ENCODE peak calls at places on chromosomes 6 and 20, in four cellular contexts. V is astrocyte, U is GM12878, N is H1. A is an unnamed sample.

GRCh38 chr20:53387983-53388675 is 205.5 kb downstream of the ZNF217 start:
- DNase-seq in V (no peak), U (no peak), N (no peak), A (peak)

GRCh38 chr20:62621251-62622110 is 20.8 kb upstream of the SLCO4A1 start:
- DNase-seq in V (no peak), U (no peak), N (no peak), A (no peak)

GRCh38 chr6:76852776-76853175 is 610.5 kb downstream of the HTR1B start:
- DNase-seq in V (peak), U (no peak), N (no peak), A (no peak)

GRCh38 chr6:9397981-9398559 is 962.7 kb upstream of the SLC35B3 start:
- DNase-seq in V (no peak), U (no peak), N (no peak), A (no peak)

GRCh38 chr6:139156102-139156501 is 21.2 kb downstream of the HECA start:
- DNase-seq in V (no peak), U (no peak), N (no peak), A (no peak)

GRCh38 chr20:24747015-24747712 is 201.9 kb upstream of the CST7 start:
- DNase-seq in V (no peak), U (no peak), N (no peak), A (peak)

GRCh38 chr6:14144678-14145113 is 27.1 kb downstream of the CD83 start:
- DNase-seq in V (peak), U (peak), N (peak), A (peak)

GRCh38 chr20:1484438-1485120 is 6.6 kb downstream of the SIRPB2 start:
- DNase-seq in V (no peak), U (no peak), N (no peak), A (no peak)

GRCh38 chr6:49550413-49551125 is at the start of gene C6orf141:
- DNase-seq in V (peak), U (no peak), N (peak), A (no peak)

GRCh38 chr6:129345890-129346289 is 364.1 kb downstream of the ARHGAP18 start:
- DNase-seq in V (peak), U (no peak), N (no peak), A (no peak)

GRCh38 chr6:84926171-84926570 is 161.8 kb upstream of the TBX18 start:
- DNase-seq in V (no peak), U (no peak), N (no peak), A (no peak)

GRCh38 chr20:51373713-51374481 is 168.6 kb downstream of the NFATC2 start:
- DNase-seq in V (peak), U (no peak), N (no peak), A (no peak)

GRCh38 chr20:16404171-16404570 is 169.1 kb downstream of the KIF16B start:
- DNase-seq in V (no peak), U (no peak), N (no peak), A (no peak)
- TF ChIP-seq CTCF in V (no peak), U (no peak), N (peak), A (no peak)

GRCh38 chr20:9051508-9051907 is 17.4 kb upstream of the PLCB4 start:
- DNase-seq in V (peak), U (no peak), N (no peak), A (no peak)

GRCh38 chr20:9052136-9052535 is 16.8 kb upstream of the PLCB4 start:
- DNase-seq in V (no peak), U (no peak), N (no peak), A (no peak)

GRCh38 chr20:9053108-9053507 is 15.8 kb upstream of the PLCB4 start:
- DNase-seq in V (no peak), U (no peak), N (no peak), A (peak)

GRCh38 chr20:9059931-9060330 is 9.0 kb upstream of the PLCB4 start:
- DNase-seq in V (peak), U (no peak), N (no peak), A (no peak)

DNA sequence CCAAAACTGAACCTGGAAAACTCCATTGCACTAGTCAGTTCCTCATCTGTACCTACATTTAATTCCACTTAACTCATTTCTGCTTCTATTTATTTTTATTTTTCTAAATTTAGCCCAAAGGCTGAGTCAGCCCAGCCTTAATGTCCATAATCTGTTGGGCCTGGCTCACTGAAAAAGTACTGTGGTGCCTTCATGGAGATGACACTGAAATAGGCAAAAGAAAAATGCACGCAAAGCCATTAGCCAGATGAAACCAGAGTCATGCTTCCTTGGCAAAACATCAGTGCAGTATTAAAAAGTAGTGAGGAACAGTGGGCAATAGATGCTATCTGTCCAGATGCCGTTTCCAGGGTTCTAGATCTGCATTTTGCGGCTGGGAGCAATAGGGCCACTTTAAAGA is 14.7 kb upstream of the PLCB4 start:
- DNase-seq in V (peak), U (no peak), N (no peak), A (no peak)
- H2AFZ ChIP-seq in V (peak), U (no peak), N (no peak), A (no peak)

GRCh38 chr6:16285467-16286150 is 47.2 kb downstream of the GMPR start:
- DNase-seq in V (no peak), U (no peak), N (no peak), A (no peak)

GRCh38 chr6:16282370-16282769 is 44.0 kb downstream of the GMPR start:
- DNase-seq in V (no peak), U (no peak), N (no peak), A (no peak)

GRCh38 chr6:16288163-16288562 is 49.8 kb downstream of the GMPR start:
- DNase-seq in V (no peak), U (no peak), N (no peak), A (no peak)

GRCh38 chr6:16284472-16284871 is 46.1 kb downstream of the GMPR start:
- DNase-seq in V (no peak), U (no peak), N (no peak), A (no peak)

DNA sequence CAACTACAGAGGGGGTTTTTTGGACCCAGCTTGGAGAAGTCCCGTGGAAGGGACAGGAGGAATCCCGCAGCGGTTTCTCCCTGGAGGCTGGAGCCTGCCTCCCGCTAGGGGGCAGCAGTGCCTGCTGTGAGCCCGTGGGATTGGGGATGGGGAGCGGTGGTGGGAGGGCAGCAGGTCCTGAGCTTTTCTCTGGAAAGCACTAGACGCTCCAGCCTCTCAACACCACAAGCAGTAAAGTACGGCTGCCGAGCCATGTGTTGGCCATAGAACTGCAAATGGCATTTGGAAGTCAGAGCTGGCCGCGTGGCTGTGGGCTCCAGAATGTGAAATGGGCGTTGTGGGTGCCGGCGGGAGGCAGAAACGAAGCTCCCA is 47.8 kb downstream of the GMPR start:
- DNase-seq in V (no peak), U (no peak), N (peak), A (no peak)
- TF ChIP-seq CTCF in V (peak), U (peak), N (peak), A (peak)

GRCh38 chr6:31144296-31144969 is 5.6 kb upstream of the PSORS1C2 start:
- DNase-seq in V (no peak), U (no peak), N (no peak), A (no peak)

GRCh38 chr6:31144970-31145340 is 6.1 kb upstream of the PSORS1C2 start:
- DNase-seq in V (no peak), U (no peak), N (no peak), A (no peak)

GRCh38 chr6:31145386-31145785 is 6.5 kb upstream of the PSORS1C2 start:
- DNase-seq in V (no peak), U (no peak), N (no peak), A (no peak)

GRCh38 chr6:31142356-31142755 is 3.5 kb upstream of the PSORS1C2 start:
- DNase-seq in V (no peak), U (no peak), N (no peak), A (no peak)

DNA sequence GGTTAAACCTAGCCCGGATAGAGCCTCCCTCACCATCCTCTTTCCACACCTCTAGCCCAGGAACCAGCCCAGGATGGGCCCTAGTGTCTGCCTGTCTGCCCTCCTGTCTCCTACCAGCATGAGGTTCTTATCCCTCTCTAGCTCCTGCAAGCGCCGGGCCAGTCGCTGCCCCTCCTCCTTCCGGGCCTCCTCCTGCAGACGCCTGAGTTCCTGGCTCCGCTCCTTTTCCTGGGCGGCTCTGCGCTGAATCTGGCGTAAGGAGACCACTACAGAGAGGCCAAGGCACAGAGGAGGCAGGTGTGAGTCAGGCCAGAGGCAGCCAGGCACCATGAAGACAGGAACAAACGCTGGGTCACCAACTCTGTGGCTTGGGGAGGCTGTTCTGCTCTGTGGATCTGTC is 4.3 kb upstream of the PSORS1C2 start:
- DNase-seq in V (peak), U (no peak), N (no peak), A (no peak)
- H2AFZ ChIP-seq in V (peak), U (no peak), N (no peak), A (no peak)

DNA sequence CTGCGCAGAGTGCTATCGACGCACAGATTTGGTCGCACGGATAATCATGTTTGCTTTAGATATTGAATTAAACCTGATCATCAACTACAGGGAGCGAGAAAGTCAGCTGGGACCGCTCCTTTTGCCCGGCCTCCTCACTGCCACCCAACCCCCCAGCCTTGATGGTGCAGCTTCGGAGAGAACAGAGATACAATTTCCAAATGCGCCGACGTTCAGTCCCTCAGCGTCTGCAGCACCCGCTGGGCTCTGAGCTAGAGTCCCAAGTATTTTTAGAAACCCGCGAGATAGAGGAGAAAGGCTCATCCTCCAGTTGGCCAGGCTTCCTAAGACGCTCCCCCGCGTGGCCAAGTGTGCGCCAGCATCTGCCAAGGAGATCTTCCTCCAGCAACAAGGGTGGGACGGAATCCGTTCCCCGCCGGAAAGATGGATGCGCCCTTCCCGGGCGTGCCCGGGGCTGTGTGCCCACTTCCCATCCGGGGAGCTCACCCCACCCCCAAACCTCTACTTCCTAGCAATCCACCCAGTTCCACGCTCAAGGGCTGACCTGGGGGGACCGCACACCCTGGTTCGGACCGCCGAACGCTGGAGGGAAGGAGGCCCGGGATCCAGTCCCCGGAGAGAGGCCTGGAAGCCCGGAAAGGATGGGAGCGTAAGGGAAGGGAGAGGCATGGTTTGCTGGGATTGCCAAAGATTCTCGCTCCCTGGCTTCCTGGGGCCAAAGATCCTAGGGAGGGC is 4.1 kb downstream of the NKX2-2 start:
- DNase-seq in V (peak), U (no peak), N (peak), A (no peak)
- TF ChIP-seq CTCF in V (no peak), U (no peak), N (no peak), A (no peak)

GRCh38 chr6:32056254-32056653 is 18.0 kb downstream of the CYP21A2 start:
- DNase-seq in V (no peak), U (no peak), N (no peak), A (no peak)
- H2AFZ ChIP-seq in V (no peak), U (no peak), N (no peak), A (no peak)

GRCh38 chr6:106084106-106084963 is 1.8 kb upstream of the PRDM1 start:
- DNase-seq in V (peak), U (peak), N (peak), A (peak)
- TF ChIP-seq CTCF in V (peak), U (peak), N (peak), A (peak)

DNA sequence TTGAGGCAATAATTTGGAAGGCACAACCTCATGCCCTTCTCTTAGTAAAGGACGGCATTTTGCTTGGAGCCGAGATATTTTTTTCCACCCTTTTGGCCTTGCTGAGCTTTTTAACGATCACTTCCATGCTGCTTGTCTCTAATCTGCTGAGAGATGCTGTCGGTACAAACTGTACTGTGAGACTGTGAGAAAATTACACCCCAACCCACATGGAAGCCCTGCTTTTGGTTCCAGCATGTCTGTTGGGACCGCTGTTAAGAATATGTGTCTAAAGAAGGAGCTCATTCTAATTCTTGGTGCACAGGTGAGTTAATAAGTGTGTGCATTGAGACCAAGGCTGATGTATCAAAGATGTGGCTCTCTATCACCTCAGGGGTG is 304.5 kb upstream of the MAP3K7 start:
- DNase-seq in V (no peak), U (no peak), N (no peak), A (no peak)
- H2AFZ ChIP-seq in V (peak), U (no peak), N (no peak), A (no peak)

DNA sequence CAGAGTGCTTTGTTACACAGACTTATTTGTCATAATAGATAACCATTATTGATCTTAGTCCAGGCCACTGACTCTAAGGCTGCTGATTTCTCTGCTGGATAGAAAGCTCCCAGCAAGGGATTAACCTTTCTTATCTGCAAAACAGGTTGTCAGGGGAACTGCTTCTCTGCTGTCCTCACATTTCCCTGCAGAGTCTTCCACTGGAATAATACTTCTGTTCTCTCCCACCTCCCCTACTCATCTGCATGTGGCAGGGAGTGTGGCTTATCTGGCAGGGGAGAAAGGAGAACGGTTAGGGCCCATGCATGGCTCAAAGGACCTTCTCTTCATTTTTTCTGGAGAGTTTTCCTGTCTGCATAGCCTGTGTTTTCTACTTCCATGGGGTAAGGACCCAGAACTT is 86.2 kb downstream of the LAMP5 start:
- DNase-seq in V (no peak), U (no peak), N (no peak), A (no peak)
- TF ChIP-seq CTCF in V (no peak), U (no peak), N (no peak), A (no peak)

DNA sequence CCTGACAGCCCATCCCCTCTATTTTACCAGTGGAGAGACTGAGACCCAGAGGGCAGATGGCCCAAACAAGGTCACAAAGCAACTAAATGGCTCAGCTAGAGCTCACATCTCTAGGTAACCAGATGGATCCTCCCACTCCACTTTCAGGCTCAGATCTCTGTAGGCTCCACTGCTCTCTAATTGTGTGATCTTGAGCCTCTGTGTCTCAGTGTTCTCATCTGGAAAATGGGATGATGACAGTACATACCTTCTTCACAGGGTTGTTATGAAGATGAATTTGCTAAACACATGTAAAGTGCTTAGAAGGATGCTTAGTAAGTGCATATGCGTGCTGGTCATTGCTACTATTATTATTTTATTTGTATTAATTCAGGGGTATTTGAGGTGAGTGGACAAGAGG is 40.5 kb downstream of the RAB44 start:
- DNase-seq in V (no peak), U (no peak), N (no peak), A (no peak)
- H2AFZ ChIP-seq in V (no peak), U (no peak), N (no peak), A (no peak)